ENCODE peak calls at places on chromosomes 4 and X, in nine cellular contexts. S is astrocyte of the spinal cord; D is NCI-H510A; A is choroid plexus epithelial cell; Y is adipocyte; N is NCI-H2081; O is CD4-positive, alpha-beta T cell; K is progenitor cell of endocrine pancreas; W is CD8-positive, alpha-beta memory T cell. R is an unnamed sample.

GRCh38 chrX:151537572-151537971 is 25.9 kb upstream of the PASD1 start:
- DNase-seq in N (no peak), W (no peak), O (no peak), K (no peak), Y (no peak), A (no peak), S (no peak), D (no peak), R (no peak)

GRCh38 chrX:39158801-39159657 is 357.8 kb downstream of the MID1IP1 start:
- DNase-seq in N (peak), W (no peak), D (peak), K (no peak), Y (peak), O (no peak), S (peak), A (peak), R (no peak)

GRCh38 chr4:24262084-24262483 is 322.3 kb downstream of the DHX15 start:
- DNase-seq in O (no peak), A (no peak), S (no peak), W (no peak), D (no peak), K (no peak), N (no peak), Y (no peak), R (no peak)

GRCh38 chr4:7358100-7358735 is 76.5 kb downstream of the PSAPL1 start:
- DNase-seq in W (no peak), Y (peak), D (no peak), N (no peak), K (no peak), A (peak), S (peak), O (no peak), R (peak)

GRCh38 chrX:74550295-74550802 is 64.1 kb downstream of the RLIM start:
- DNase-seq in N (peak), Y (peak), W (peak), K (peak), D (peak), S (peak), A (peak), O (peak), R (peak)

GRCh38 chrX:48601741-48602394 is 4.6 kb downstream of the WDR13 start:
- DNase-seq in N (no peak), Y (no peak), W (no peak), S (no peak), K (no peak), O (no peak), D (no peak), A (no peak), R (no peak)

GRCh38 chr4:22593933-22594332 is 78.1 kb upstream of the ADGRA3 start:
- DNase-seq in S (no peak), O (no peak), K (no peak), A (no peak), Y (no peak), N (no peak), W (no peak), D (no peak), R (no peak)

GRCh38 chr4:13642576-13642975 is 15.1 kb upstream of the BOD1L1 start:
- DNase-seq in O (no peak), Y (peak), K (no peak), A (peak), N (no peak), W (no peak), D (no peak), S (peak), R (no peak)

GRCh38 chrX:28787206-28787605 is 200.0 kb downstream of the IL1RAPL1 start:
- DNase-seq in S (peak), D (no peak), K (no peak), W (no peak), O (no peak), N (no peak), A (peak), Y (peak), R (peak)

GRCh38 chr4:183870997-183871396 is 34.1 kb upstream of the STOX2 start:
- DNase-seq in Y (no peak), O (no peak), N (no peak), K (no peak), D (no peak), A (no peak), W (no peak), S (no peak), R (no peak)

GRCh38 chrX:15319075-15319474 is 3.6 kb upstream of the ASB11 start:
- DNase-seq in W (no peak), K (no peak), N (no peak), D (no peak), A (no peak), O (no peak), Y (no peak), S (no peak), R (no peak)

GRCh38 chr4:141614878-141615586 is 21.4 kb upstream of the IL15 start:
- DNase-seq in N (no peak), S (no peak), D (no peak), O (no peak), K (no peak), A (no peak), W (no peak), Y (no peak), R (peak)

GRCh38 chr4:172573899-172574298 is 594.7 kb upstream of the GALNT7 start:
- DNase-seq in N (no peak), O (no peak), A (peak), D (no peak), K (no peak), Y (peak), S (no peak), W (no peak), R (peak)

GRCh38 chr4:64516176-64516575 is 106.9 kb upstream of the TECRL start:
- DNase-seq in K (no peak), N (no peak), S (no peak), Y (no peak), O (no peak), W (no peak), A (no peak), D (no peak), R (no peak)

GRCh38 chr4:182789588-182789987 is 127.6 kb downstream of the DCTD start:
- DNase-seq in Y (no peak), O (no peak), A (no peak), D (no peak), N (no peak), K (no peak), S (no peak), W (no peak), R (no peak)

GRCh38 chrX:23902419-23902818 is 5.3 kb downstream of the APOO start:
- DNase-seq in O (no peak), N (peak), A (peak), W (peak), D (no peak), Y (peak), S (peak), K (no peak), R (peak)

GRCh38 chr4:19969492-19969891 is 282.2 kb upstream of the SLIT2 start:
- DNase-seq in O (no peak), D (no peak), Y (no peak), W (no peak), S (no peak), K (no peak), A (peak), N (no peak), R (no peak)

GRCh38 chr4:11589676-11590075 is 161.0 kb upstream of the HS3ST1 start:
- DNase-seq in O (no peak), N (no peak), W (no peak), K (no peak), Y (no peak), A (peak), S (peak), D (no peak), R (peak)

GRCh38 chr4:113874480-113874879 is 105.0 kb downstream of the ARSJ start:
- DNase-seq in D (no peak), Y (no peak), O (no peak), S (no peak), N (no peak), A (no peak), K (no peak), W (no peak), R (no peak)

R was measured in endothelial cell of umbilical vein.